ENCODE peak calls at places on chromosomes 12 and 14, in nine cellular contexts. S, Y, A, X, H, I, E, W and P are unnamed samples.

GRCh38 chr12:123896786-123897185 is 75.8 kb downstream of the CCDC92 start:
- DNase-seq in S (no peak), Y (peak; percentile 31), W (no peak), I (no peak), H (no peak), X (no peak), E (no peak), A (no peak), P (no peak)

GRCh38 chr14:49050836-49051235 is 535.3 kb downstream of the RPS29 start:
- DNase-seq in H (no peak), X (no peak), Y (no peak), A (no peak), W (no peak), S (no peak), I (no peak), E (no peak), P (no peak)

GRCh38 chr12:116520801-116521471 is 38.2 kb upstream of the MAP1LC3B2 start:
- DNase-seq in W (no peak), H (no peak), E (no peak), A (no peak), X (no peak), I (no peak), S (no peak), Y (no peak), P (no peak)

GRCh38 chr12:109648446-109648980 is 65.1 kb upstream of the FAM222A start:
- DNase-seq in A (no peak), I (no peak), E (no peak), W (no peak), H (no peak), X (no peak), S (no peak), Y (no peak), P (no peak)

GRCh38 chr12:10826258-10826657 is at the start of gene TAS2R10:
- DNase-seq in H (no peak), S (no peak), Y (no peak), I (no peak), W (no peak), E (no peak), A (no peak), X (no peak), P (no peak)

GRCh38 chr14:65817011-65817410 is 404.5 kb downstream of the FUT8 start:
- DNase-seq in Y (no peak), I (peak; percentile 6), S (no peak), X (no peak), A (no peak), H (no peak), W (no peak), E (no peak), P (no peak)

GRCh38 chr12:56071648-56072047 is 8.3 kb upstream of the ERBB3 start:
- DNase-seq in S (no peak), X (no peak), W (no peak), A (no peak), I (no peak), H (no peak), E (no peak), Y (no peak), P (no peak)

GRCh38 chr12:12661086-12661485 is 34.9 kb downstream of the GPR19 start:
- DNase-seq in A (no peak), E (no peak), I (peak; percentile 36), W (no peak), S (no peak), H (no peak), Y (no peak), X (no peak), P (peak; percentile 29)

DNA sequence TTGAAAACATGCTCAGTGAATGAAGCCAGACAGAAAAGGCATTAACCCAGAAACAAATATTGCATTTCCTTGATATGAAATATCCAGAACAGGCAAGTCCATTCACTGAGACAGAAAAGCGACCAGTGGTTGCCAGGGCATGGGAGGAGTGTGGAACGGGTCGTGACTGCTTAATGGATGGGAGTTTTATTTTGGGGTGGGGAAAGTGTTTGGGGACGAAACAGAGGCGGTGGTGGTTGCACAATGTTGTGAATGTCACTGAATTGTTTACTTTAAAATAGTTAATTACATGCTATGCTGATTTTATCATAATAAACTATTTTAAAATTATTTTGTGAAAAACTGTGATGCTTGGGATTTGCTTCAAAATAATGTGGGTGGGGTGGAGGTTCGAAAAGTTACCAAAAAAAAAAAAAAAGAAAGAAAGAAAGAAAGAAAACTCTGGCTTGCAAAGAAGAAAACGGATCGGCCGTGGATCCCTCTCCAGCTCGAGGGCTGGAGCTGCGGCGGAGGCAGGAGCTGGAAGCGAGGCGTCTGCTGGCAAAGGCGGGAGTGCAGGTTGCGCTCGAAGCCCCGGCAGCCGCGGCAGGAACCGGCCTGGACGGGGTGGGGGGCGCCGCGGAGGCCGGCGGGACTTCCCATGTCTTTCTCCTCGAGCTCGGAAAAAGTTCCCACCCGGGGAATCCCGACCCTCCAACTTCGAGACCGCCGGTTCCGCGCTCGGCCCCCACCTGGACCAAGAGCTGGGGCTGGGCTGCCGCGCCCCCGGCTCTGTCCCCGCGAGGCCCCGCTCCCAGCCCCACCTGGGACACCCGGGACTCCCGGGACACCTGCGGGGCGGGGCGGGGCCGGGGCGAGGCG is 524 bp upstream of the P2RX2 start:
- DNase-seq in E (no peak), H (no peak), W (peak; percentile 86), S (peak; percentile 83), A (no peak), I (no peak), Y (no peak), X (no peak), P (no peak)
- H3K27ac ChIP-seq in E (no peak overlapping the region), H (no peak overlapping the region), W (no peak overlapping the region), S (no peak overlapping the region), A (no peak overlapping the region), I (no peak overlapping the region), Y (no peak overlapping the region), X (no peak overlapping the region), P (no peak overlapping the region)

GRCh38 chr14:91897121-91897701 is 29.9 kb upstream of the TC2N start:
- DNase-seq in S (no peak), H (no peak), E (no peak), Y (peak; percentile 63), I (peak; percentile 24), W (peak; percentile 70), X (no peak), A (no peak), P (no peak)

GRCh38 chr14:91901449-91902250 is 34.3 kb upstream of the TC2N start:
- DNase-seq in W (no peak), Y (peak; percentile 77), I (no peak), A (no peak), H (no peak), S (no peak), X (peak; percentile 52), E (no peak), P (no peak)

GRCh38 chr14:91899777-91900176 is 32.4 kb upstream of the TC2N start:
- DNase-seq in I (no peak), H (no peak), E (no peak), S (no peak), A (no peak), Y (no peak), X (no peak), W (no peak), P (no peak)

GRCh38 chr14:91898256-91898843 is 31.0 kb upstream of the TC2N start:
- DNase-seq in S (no peak), H (no peak), W (no peak), I (no peak), E (no peak), A (no peak), X (no peak), Y (no peak), P (no peak)

DNA sequence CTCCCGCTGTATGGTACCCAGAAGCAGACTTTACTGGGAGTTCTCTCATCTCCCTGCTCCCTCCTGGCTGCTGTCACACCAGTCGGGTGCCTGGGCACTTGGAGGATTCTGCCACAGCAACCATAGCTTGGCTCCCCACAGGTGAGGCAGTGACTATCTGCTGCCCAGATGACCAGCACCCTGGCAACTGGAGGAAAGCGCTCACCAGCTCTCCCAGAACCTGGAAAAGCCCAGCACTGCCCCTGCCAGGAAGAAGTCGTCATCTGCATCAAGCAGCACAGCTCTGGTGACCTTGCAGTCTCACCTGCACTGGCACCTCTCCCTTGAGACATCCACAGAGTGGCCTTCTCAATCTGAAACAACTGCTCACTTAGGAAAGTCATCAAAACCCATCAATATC is 31.9 kb upstream of the TC2N start:
- DNase-seq in Y (no peak), S (no peak), I (peak; percentile 68), E (peak; percentile 28), H (no peak), W (no peak), X (no peak), A (no peak), P (peak; percentile 23)
- H3K27ac ChIP-seq in Y (peak overlapping the region; percentile 86), S (peak overlapping the region; percentile 52), I (no peak overlapping the region), E (no peak overlapping the region), H (no peak overlapping the region), W (no peak overlapping the region), X (no peak overlapping the region), A (no peak overlapping the region), P (no peak overlapping the region)

GRCh38 chr14:73059326-73059725 is 992 bp downstream of the RBM25 start:
- DNase-seq in H (no peak), I (no peak), E (peak; percentile 16), X (no peak), W (no peak), Y (no peak), A (no peak), S (no peak), P (peak; percentile 24)

GRCh38 chr14:73058224-73058922 is at the start of gene RBM25:
- DNase-seq in X (peak; percentile 96), I (peak; percentile 99), E (peak; percentile 99), H (peak; percentile 88), Y (peak; percentile 95), W (peak; percentile 99), A (peak; percentile 96), S (peak; percentile 99), P (peak; percentile 95)

GRCh38 chr14:73057939-73058223 is 453 bp upstream of the RBM25 start:
- DNase-seq in S (no peak), H (no peak), Y (no peak), W (no peak), E (no peak), X (no peak), I (no peak), A (no peak), P (no peak)

GRCh38 chr14:73058923-73059311 is 583 bp downstream of the RBM25 start:
- DNase-seq in S (no peak), I (peak; percentile 45), H (no peak), A (no peak), X (no peak), Y (no peak), W (peak; percentile 65), E (peak; percentile 31), P (peak; percentile 50)

DNA sequence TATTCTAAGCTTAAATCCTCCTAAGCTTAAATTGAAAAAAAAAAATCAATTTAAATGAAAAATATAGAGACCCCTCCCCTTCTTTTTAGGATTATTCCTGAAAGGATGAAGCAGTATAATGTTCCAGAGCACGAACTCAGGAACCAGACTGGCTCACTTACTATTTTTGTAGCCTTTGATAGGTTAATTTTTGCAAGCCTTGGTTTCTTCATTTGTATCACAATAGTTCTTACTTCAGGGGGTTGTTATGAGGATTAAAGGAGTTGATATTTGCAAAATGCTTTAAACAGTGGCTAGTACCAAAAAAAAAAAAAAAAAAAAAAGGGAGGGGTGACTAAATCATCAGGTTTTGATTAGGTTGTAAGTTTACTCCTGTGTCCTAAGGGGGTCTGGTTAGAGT is 3.1 kb upstream of the RBM25 start:
- DNase-seq in A (no peak), I (no peak), E (no peak), X (no peak), H (no peak), S (no peak), W (no peak), Y (no peak), P (no peak)
- H3K27ac ChIP-seq in A (no peak overlapping the region), I (no peak overlapping the region), E (no peak overlapping the region), X (no peak overlapping the region), H (no peak overlapping the region), S (no peak overlapping the region), W (no peak overlapping the region), Y (no peak overlapping the region), P (no peak overlapping the region)

DNA sequence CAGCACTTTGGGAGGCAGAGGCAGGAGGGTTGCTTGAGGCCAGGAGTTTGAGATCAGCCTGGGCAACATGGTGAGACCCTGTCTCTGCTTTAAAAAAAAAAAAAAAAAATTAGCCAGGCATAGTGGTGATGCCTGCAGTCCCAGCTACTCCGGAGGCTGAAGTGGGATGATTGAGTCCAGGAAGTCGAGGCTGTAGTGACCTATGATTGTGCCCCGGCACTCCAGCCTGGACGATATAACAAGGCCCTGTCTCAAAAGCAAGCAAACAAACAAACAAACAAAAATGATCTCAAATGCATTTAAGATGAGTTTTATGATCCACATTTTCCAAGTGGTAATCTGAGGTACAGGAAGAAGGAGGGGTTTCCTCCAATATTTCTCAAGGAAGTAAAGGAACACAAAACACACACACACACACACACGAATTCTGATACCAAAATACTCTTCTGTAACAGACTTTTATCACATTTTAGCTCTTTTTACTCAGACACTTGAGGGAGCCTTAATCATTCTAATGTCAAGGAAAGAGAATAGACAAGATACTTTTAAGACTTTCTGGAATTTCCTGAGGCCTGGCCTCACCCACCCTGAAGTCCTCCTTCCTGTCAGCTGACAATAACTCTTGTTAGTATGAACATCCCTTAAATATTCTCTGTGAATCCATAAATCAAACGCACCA is 44.4 kb upstream of the CERS5 start:
- DNase-seq in E (peak; percentile 21), Y (no peak), S (no peak), W (no peak), I (peak; percentile 35), H (no peak), X (no peak), A (no peak), P (no peak)
- H3K27ac ChIP-seq in E (peak overlapping the region; percentile 45), Y (peak overlapping the region; percentile 74), S (peak overlapping the region; percentile 52), W (no peak overlapping the region), I (peak overlapping the region; percentile 16), H (peak overlapping the region; percentile 79), X (no peak overlapping the region), A (peak overlapping the region; percentile 71), P (peak overlapping the region; percentile 83)